ENCODE peak calls at places on chromosomes 13 and 19, in nine cellular contexts. B, V, M, D, Y, L, J, X and Q are unnamed samples.

GRCh38 chr19:776549-776948 is 20.7 kb upstream of the PTBP1 start:
- DNase-seq in B (no peak), V (no peak), M (no peak), D (no peak), Y (no peak), L (no peak), J (no peak), X (no peak), Q (no peak)

GRCh38 chr19:17078038-17078919 is 2.7 kb downstream of the MYO9B start:
- DNase-seq in B (no peak), V (no peak), M (no peak), D (no peak), Y (peak), L (no peak), J (peak), X (no peak), Q (no peak)

GRCh38 chr13:58773280-58773859 is 1141.8 kb downstream of the PCDH17 start:
- DNase-seq in B (no peak), V (no peak), M (no peak), D (no peak), Y (no peak), L (no peak), J (no peak), X (no peak), Q (no peak)

GRCh38 chr13:27631665-27632064 is 10.0 kb downstream of the POLR1D start:
- DNase-seq in B (no peak), V (no peak), M (no peak), D (no peak), Y (no peak), L (no peak), J (no peak), X (no peak), Q (no peak)

GRCh38 chr19:620166-620862 is 13.0 kb downstream of the POLRMT start:
- DNase-seq in B (no peak), V (no peak), M (no peak), D (no peak), Y (no peak), L (no peak), J (no peak), X (no peak), Q (no peak)

GRCh38 chr13:72259528-72259927 is 392.5 kb upstream of the DACH1 start:
- DNase-seq in B (no peak), V (no peak), M (no peak), D (no peak), Y (no peak), L (no peak), J (no peak), X (no peak), Q (no peak)

GRCh38 chr13:42355118-42355840 is 83.3 kb downstream of the AKAP11 start:
- DNase-seq in B (no peak), V (no peak), M (no peak), D (no peak), Y (no peak), L (no peak), J (no peak), X (no peak), Q (no peak)

GRCh38 chr19:532578-533484 is 1.3 kb downstream of the CDC34 start:
- DNase-seq in B (peak), V (peak), M (peak), D (peak), Y (peak), L (peak), J (peak), X (peak), Q (no peak)

GRCh38 chr13:60584976-60585375 is 188.0 kb downstream of the TDRD3 start:
- DNase-seq in B (no peak), V (no peak), M (no peak), D (peak), Y (peak), L (no peak), J (no peak), X (no peak), Q (no peak)

GRCh38 chr19:339262-339887 is 5.2 kb downstream of the MIER2 start:
- DNase-seq in B (no peak), V (no peak), M (no peak), D (peak), Y (no peak), L (no peak), J (no peak), X (no peak), Q (no peak)

GRCh38 chr13:100301418-100301817 is 212.5 kb downstream of the PCCA start:
- DNase-seq in B (no peak), V (no peak), M (no peak), D (no peak), Y (no peak), L (peak), J (no peak), X (no peak), Q (no peak)

GRCh38 chr13:30256713-30257432 is 50.5 kb downstream of the KATNAL1 start:
- DNase-seq in B (no peak), V (no peak), M (no peak), D (no peak), Y (peak), L (no peak), J (no peak), X (no peak), Q (no peak)

GRCh38 chr19:805600-806550 is 8.6 kb downstream of the PTBP1 start:
- DNase-seq in B (no peak), V (no peak), M (no peak), D (no peak), Y (no peak), L (no peak), J (peak), X (no peak), Q (no peak)

GRCh38 chr13:112443191-112444000 is 67.2 kb downstream of the SPACA7 start:
- DNase-seq in B (no peak), V (peak), M (no peak), D (no peak), Y (peak), L (peak), J (no peak), X (no peak), Q (no peak)

GRCh38 chr19:29367701-29368306 is 154.9 kb upstream of the UQCRFS1 start:
- DNase-seq in B (no peak), V (no peak), M (no peak), D (no peak), Y (no peak), L (no peak), J (no peak), X (no peak), Q (no peak)

GRCh38 chr13:37288057-37288720 is 182.7 kb upstream of the CSNK1A1L start:
- DNase-seq in B (no peak), V (no peak), M (no peak), D (no peak), Y (no peak), L (no peak), J (no peak), X (no peak), Q (no peak)

GRCh38 chr13:113458218-113459065 is 5.2 kb upstream of the ADPRHL1 start:
- DNase-seq in B (no peak), V (no peak), M (no peak), D (peak), Y (peak), L (peak), J (peak), X (no peak), Q (no peak)

GRCh38 chr19:55319786-55320185 is 5.4 kb downstream of the TMEM150B start:
- DNase-seq in B (no peak), V (peak), M (no peak), D (peak), Y (no peak), L (peak), J (no peak), X (no peak), Q (peak)

GRCh38 chr13:100423375-100423774 is 165.2 kb downstream of the GGACT start:
- DNase-seq in B (no peak), V (no peak), M (no peak), D (no peak), Y (peak), L (no peak), J (no peak), X (no peak), Q (no peak)

GRCh38 chr19:16048583-16048982 is 27.7 kb upstream of the TPM4 start:
- DNase-seq in B (no peak), V (no peak), M (no peak), D (no peak), Y (no peak), L (no peak), J (no peak), X (no peak), Q (no peak)

GRCh38 chr19:12796146-12797071 is 5.1 kb downstream of the JUNB start:
- DNase-seq in B (peak), V (peak), M (peak), D (peak), Y (peak), L (peak), J (peak), X (peak), Q (peak)

GRCh38 chr19:54430306-54431254 is 15.3 kb downstream of the TTYH1 start:
- DNase-seq in B (no peak), V (peak), M (peak), D (peak), Y (peak), L (peak), J (no peak), X (no peak), Q (peak)

GRCh38 chr19:35395762-35396199 is 24.9 kb downstream of the GPR42 start:
- DNase-seq in B (no peak), V (no peak), M (peak), D (no peak), Y (no peak), L (no peak), J (no peak), X (no peak), Q (no peak)

GRCh38 chr19:10720607-10721125 is 2.8 kb downstream of the DNM2 start:
- DNase-seq in B (no peak), V (no peak), M (no peak), D (no peak), Y (no peak), L (no peak), J (no peak), X (no peak), Q (no peak)

DNA sequence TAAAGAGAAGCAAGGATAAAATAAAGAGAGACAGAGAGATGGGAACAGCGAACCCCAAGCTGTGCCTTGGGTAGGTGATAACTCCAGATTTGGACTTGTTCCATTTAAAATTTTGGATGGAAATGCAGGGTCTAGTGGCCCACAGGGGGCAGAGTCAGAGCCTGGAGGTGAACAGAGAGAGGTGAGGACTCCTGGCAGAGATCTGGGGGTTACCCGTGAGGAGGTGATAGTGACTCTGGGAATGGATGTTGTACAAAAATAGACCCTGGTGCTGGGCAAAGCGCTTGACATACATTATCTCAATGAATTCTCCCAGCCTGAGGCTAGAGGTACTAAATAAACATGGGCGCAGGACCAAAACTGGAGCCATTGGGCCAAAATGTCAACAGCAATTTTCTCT is 14.3 kb upstream of the DHRS12 start:
- DNase-seq in B (no peak), V (no peak), M (no peak), D (no peak), Y (no peak), L (no peak), J (no peak), X (no peak), Q (no peak)
- TF ChIP-seq CTCF in B (no peak), V (no peak), M (no peak), D (no peak), Y (no peak), L (no peak), J (no peak), X (no peak), Q (no peak)

GRCh38 chr13:23667750-23668149 is 97.5 kb downstream of the TNFRSF19 start:
- DNase-seq in B (no peak), V (no peak), M (no peak), D (no peak), Y (no peak), L (no peak), J (no peak), X (no peak), Q (no peak)
- TF ChIP-seq CTCF in B (no peak), V (peak), M (no peak), D (no peak), Y (peak), L (no peak), J (no peak), X (no peak), Q (no peak)

GRCh38 chr13:53379485-53379884 is 350.9 kb downstream of the OLFM4 start:
- DNase-seq in B (no peak), V (no peak), M (no peak), D (no peak), Y (no peak), L (no peak), J (no peak), X (no peak), Q (no peak)

GRCh38 chr13:53382008-53382407 is 353.4 kb downstream of the OLFM4 start:
- DNase-seq in B (no peak), V (no peak), M (no peak), D (no peak), Y (no peak), L (no peak), J (no peak), X (no peak), Q (no peak)
- TF ChIP-seq CTCF in B (no peak), V (no peak), M (no peak), D (no peak), Y (no peak), L (no peak), J (no peak), X (no peak), Q (no peak)

GRCh38 chr13:44232729-44233128 is 140.9 kb upstream of the SERP2 start:
- DNase-seq in B (no peak), V (no peak), M (no peak), D (no peak), Y (no peak), L (no peak), J (no peak), X (no peak), Q (no peak)

GRCh38 chr13:44230071-44230470 is 143.6 kb upstream of the SERP2 start:
- DNase-seq in B (no peak), V (peak), M (no peak), D (peak), Y (no peak), L (no peak), J (no peak), X (no peak), Q (no peak)

GRCh38 chr13:44229371-44230030 is 144.1 kb upstream of the SERP2 start:
- DNase-seq in B (no peak), V (peak), M (no peak), D (no peak), Y (peak), L (no peak), J (no peak), X (no peak), Q (no peak)

GRCh38 chr13:44230736-44231135 is 142.9 kb upstream of the SERP2 start:
- DNase-seq in B (no peak), V (no peak), M (no peak), D (peak), Y (no peak), L (no peak), J (no peak), X (no peak), Q (no peak)

DNA sequence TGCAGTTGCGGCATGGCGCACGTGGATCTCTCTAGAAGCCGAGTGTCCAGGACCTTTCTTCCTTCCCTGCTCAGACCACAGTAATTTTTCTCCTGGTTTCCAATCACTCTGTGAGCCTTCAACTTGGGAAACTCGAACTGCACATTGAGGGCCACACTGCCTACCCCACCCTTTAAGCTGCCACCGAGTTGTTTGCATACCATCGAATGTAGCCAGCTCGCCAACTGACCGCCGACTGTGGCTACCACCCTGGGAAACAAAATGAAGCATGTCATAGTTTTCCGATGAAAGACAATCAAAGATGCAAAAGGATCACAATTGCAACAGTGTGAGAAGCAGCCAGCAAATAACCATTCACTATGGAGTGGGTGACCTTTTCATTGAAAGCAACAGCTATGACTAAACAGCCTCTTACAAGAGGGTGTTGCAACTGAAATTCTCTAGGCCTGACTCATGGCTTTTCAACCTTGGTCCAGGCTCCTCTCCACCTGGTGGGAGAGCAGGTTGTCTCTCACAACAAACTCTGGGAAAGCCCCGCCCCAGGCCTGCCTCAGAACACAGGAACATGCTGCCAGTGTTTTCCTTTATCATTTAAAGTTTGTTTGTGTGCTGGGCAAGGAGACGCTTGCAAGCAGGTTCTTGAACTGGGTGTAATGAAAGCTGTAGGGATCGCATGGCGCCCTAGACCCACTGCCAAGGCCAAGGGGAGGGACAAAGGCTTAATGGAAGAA is 141.7 kb upstream of the SERP2 start:
- DNase-seq in B (peak), V (peak), M (peak), D (peak), Y (peak), L (no peak), J (peak), X (peak), Q (no peak)
- TF ChIP-seq CTCF in B (no peak), V (peak), M (no peak), D (peak), Y (no peak), L (no peak), J (no peak), X (no peak), Q (no peak)